ENCODE peak calls at places on chromosomes 13 and 19, in five cellular contexts. One of them, this sample, is unnamed.

GRCh38 chr13:71721117-71721516 is 145.9 kb downstream of the DACH1 start:
- DNase-seq in smooth muscle cell of the brain vasculature: no peak
- DNase-seq in choroid plexus epithelial cell: no peak
- DNase-seq in non-pigmented ciliary epithelial cell: no peak
- DNase-seq in testis: no peak
- DNase-seq in this sample: peak

GRCh38 chr19:5803752-5804515 is 933 bp upstream of the NRTN start:
- DNase-seq in smooth muscle cell of the brain vasculature: peak
- DNase-seq in choroid plexus epithelial cell: peak
- DNase-seq in non-pigmented ciliary epithelial cell: no peak
- DNase-seq in testis: peak
- DNase-seq in this sample: peak

GRCh38 chr19:1445185-1445931 is 4.6 kb upstream of the APC2 start:
- DNase-seq in testis: peak
- DNase-seq in non-pigmented ciliary epithelial cell: no peak
- DNase-seq in choroid plexus epithelial cell: peak
- DNase-seq in smooth muscle cell of the brain vasculature: no peak
- DNase-seq in this sample: peak

GRCh38 chr13:38755792-38756191 is 68.9 kb downstream of the FREM2 start:
- DNase-seq in choroid plexus epithelial cell: no peak
- DNase-seq in smooth muscle cell of the brain vasculature: no peak
- DNase-seq in testis: no peak
- DNase-seq in non-pigmented ciliary epithelial cell: no peak
- DNase-seq in this sample: peak

GRCh38 chr13:70568571-70568970 is 460.3 kb upstream of the KLHL1 start:
- DNase-seq in smooth muscle cell of the brain vasculature: peak
- DNase-seq in non-pigmented ciliary epithelial cell: peak
- DNase-seq in choroid plexus epithelial cell: peak
- DNase-seq in testis: no peak
- DNase-seq in this sample: peak

GRCh38 chr19:14404322-14404721 is 14.8 kb downstream of the DDX39A start:
- DNase-seq in non-pigmented ciliary epithelial cell: no peak
- DNase-seq in smooth muscle cell of the brain vasculature: no peak
- DNase-seq in choroid plexus epithelial cell: no peak
- DNase-seq in testis: no peak
- DNase-seq in this sample: peak

GRCh38 chr13:108961542-108962125 is 332.2 kb downstream of the MYO16 start:
- DNase-seq in non-pigmented ciliary epithelial cell: no peak
- DNase-seq in choroid plexus epithelial cell: peak
- DNase-seq in testis: no peak
- DNase-seq in smooth muscle cell of the brain vasculature: no peak
- DNase-seq in this sample: peak

GRCh38 chr13:45337395-45337794 is 3.6 kb downstream of the TPT1 start:
- DNase-seq in testis: no peak
- DNase-seq in smooth muscle cell of the brain vasculature: no peak
- DNase-seq in choroid plexus epithelial cell: no peak
- DNase-seq in non-pigmented ciliary epithelial cell: no peak
- DNase-seq in this sample: no peak

GRCh38 chr13:41127746-41128145 is 4.9 kb downstream of the KBTBD6 start:
- DNase-seq in smooth muscle cell of the brain vasculature: no peak
- DNase-seq in testis: no peak
- DNase-seq in non-pigmented ciliary epithelial cell: no peak
- DNase-seq in choroid plexus epithelial cell: no peak
- DNase-seq in this sample: no peak

GRCh38 chr13:86757236-86757978 is 913.8 kb upstream of the SLITRK5 start:
- DNase-seq in non-pigmented ciliary epithelial cell: no peak
- DNase-seq in testis: no peak
- DNase-seq in smooth muscle cell of the brain vasculature: no peak
- DNase-seq in choroid plexus epithelial cell: peak
- DNase-seq in this sample: no peak

GRCh38 chr13:26882731-26883130 is 122.1 kb upstream of the GPR12 start:
- DNase-seq in testis: no peak
- DNase-seq in choroid plexus epithelial cell: no peak
- DNase-seq in non-pigmented ciliary epithelial cell: no peak
- DNase-seq in smooth muscle cell of the brain vasculature: no peak
- DNase-seq in this sample: no peak

GRCh38 chr13:79481685-79482052 is 714 bp downstream of the NDFIP2 start:
- DNase-seq in smooth muscle cell of the brain vasculature: no peak
- DNase-seq in choroid plexus epithelial cell: no peak
- DNase-seq in non-pigmented ciliary epithelial cell: no peak
- DNase-seq in testis: no peak
- DNase-seq in this sample: no peak

GRCh38 chr13:106472621-106473020 is 62.8 kb downstream of the EFNB2 start:
- DNase-seq in smooth muscle cell of the brain vasculature: no peak
- DNase-seq in testis: no peak
- DNase-seq in non-pigmented ciliary epithelial cell: no peak
- DNase-seq in choroid plexus epithelial cell: no peak
- DNase-seq in this sample: no peak

GRCh38 chr19:21568816-21569496 is 63.6 kb downstream of the ZNF429 start:
- DNase-seq in testis: peak
- DNase-seq in choroid plexus epithelial cell: peak
- DNase-seq in smooth muscle cell of the brain vasculature: peak
- DNase-seq in non-pigmented ciliary epithelial cell: peak
- DNase-seq in this sample: peak

This sample was measured in NCI-H69.